ENCODE peak calls at places on chromosomes 3 and 15, in four cellular contexts. One of them, this sample, is unnamed.

GRCh38 chr3:29693863-29694262 is 413.0 kb downstream of the RBMS3 start:
- DNase-seq in HepG2: no peak
- DNase-seq in H1: no peak
- DNase-seq in K562: no peak
- DNase-seq in this sample: peak; percentile 7

GRCh38 chr3:54443572-54444161 is 321.3 kb downstream of the CACNA2D3 start:
- DNase-seq in H1: no peak
- DNase-seq in K562: no peak
- DNase-seq in HepG2: peak; percentile 82
- DNase-seq in this sample: no peak

GRCh38 chr3:4512895-4513616 is 19.9 kb downstream of the ITPR1 start:
- DNase-seq in HepG2: peak; percentile 95
- DNase-seq in K562: peak; percentile 70
- DNase-seq in H1: no peak
- DNase-seq in this sample: no peak

GRCh38 chr3:149816986-149817385 is 4.0 kb downstream of the RNF13 start:
- DNase-seq in H1: no peak
- DNase-seq in HepG2: no peak
- DNase-seq in K562: no peak
- DNase-seq in this sample: no peak

GRCh38 chr3:43087249-43087776 is 18.6 kb downstream of the POMGNT2 start:
- DNase-seq in H1: no peak
- DNase-seq in HepG2: no peak
- DNase-seq in K562: peak; percentile 30
- DNase-seq in this sample: no peak

GRCh38 chr15:78035319-78035718 is 42.2 kb downstream of the TBC1D2B start:
- DNase-seq in HepG2: no peak
- DNase-seq in K562: no peak
- DNase-seq in H1: no peak
- DNase-seq in this sample: no peak

GRCh38 chr15:43168192-43169107 is 16.8 kb upstream of the CCNDBP1 start:
- DNase-seq in H1: no peak
- DNase-seq in HepG2: no peak
- DNase-seq in K562: peak; percentile 30
- DNase-seq in this sample: no peak

GRCh38 chr15:70030851-70031645 is 66.7 kb downstream of the TLE3 start:
- DNase-seq in HepG2: no peak
- DNase-seq in K562: no peak
- DNase-seq in H1: no peak
- DNase-seq in this sample: no peak

GRCh38 chr3:135267487-135267886 is 472.4 kb downstream of the EPHB1 start:
- DNase-seq in H1: no peak
- DNase-seq in HepG2: no peak
- DNase-seq in K562: no peak
- DNase-seq in this sample: no peak

GRCh38 chr3:108035751-108036150 is 55.1 kb downstream of the CD47 start:
- DNase-seq in H1: no peak
- DNase-seq in K562: no peak
- DNase-seq in HepG2: no peak
- DNase-seq in this sample: no peak

GRCh38 chr15:93973287-93973686 is 258.1 kb upstream of the MCTP2 start:
- DNase-seq in K562: no peak
- DNase-seq in HepG2: no peak
- DNase-seq in H1: no peak
- DNase-seq in this sample: no peak

GRCh38 chr15:63870403-63871209 is 36.9 kb upstream of the HERC1 start:
- DNase-seq in K562: peak; percentile 63
- DNase-seq in H1: no peak
- DNase-seq in HepG2: peak; percentile 61
- DNase-seq in this sample: no peak

GRCh38 chr3:65605876-65606432 is 432.8 kb downstream of the MAGI1 start:
- DNase-seq in H1: no peak
- DNase-seq in K562: no peak
- DNase-seq in HepG2: no peak
- DNase-seq in this sample: no peak

GRCh38 chr15:52006702-52007340 is 12.2 kb upstream of the MAPK6 start:
- DNase-seq in HepG2: no peak
- DNase-seq in H1: no peak
- DNase-seq in K562: peak; percentile 39
- DNase-seq in this sample: no peak

GRCh38 chr3:172051310-172051956 is 12.1 kb downstream of the FNDC3B start:
- DNase-seq in HepG2: no peak
- DNase-seq in H1: no peak
- DNase-seq in K562: no peak
- DNase-seq in this sample: no peak

GRCh38 chr3:192170659-192171058 is 556.7 kb downstream of the FGF12 start:
- DNase-seq in HepG2: no peak
- DNase-seq in H1: no peak
- DNase-seq in K562: no peak
- DNase-seq in this sample: no peak

GRCh38 chr3:195352895-195353488 is 82.0 kb upstream of the XXYLT1 start:
- DNase-seq in H1: no peak
- DNase-seq in K562: peak; percentile 61
- DNase-seq in HepG2: peak; percentile 7
- DNase-seq in this sample: peak; percentile 77

GRCh38 chr3:23202921-23203650 is at the start of gene UBE2E2:
- DNase-seq in HepG2: no peak
- DNase-seq in H1: peak; percentile 84
- DNase-seq in K562: peak; percentile 76
- DNase-seq in this sample: no peak

GRCh38 chr3:39848365-39848764 is 39.0 kb downstream of the MYRIP start:
- DNase-seq in K562: no peak
- DNase-seq in H1: no peak
- DNase-seq in HepG2: no peak
- DNase-seq in this sample: no peak

GRCh38 chr15:95957854-95958253 is 372.6 kb upstream of the NR2F2 start:
- DNase-seq in HepG2: no peak
- DNase-seq in H1: no peak
- DNase-seq in K562: peak; percentile 52
- DNase-seq in this sample: no peak

GRCh38 chr3:42747581-42747980 is 25.5 kb downstream of the CCDC13 start:
- DNase-seq in HepG2: no peak
- DNase-seq in K562: no peak
- DNase-seq in H1: peak; percentile 11
- DNase-seq in this sample: no peak

GRCh38 chr3:58473275-58473674 is 18.6 kb upstream of the KCTD6 start:
- DNase-seq in H1: no peak
- DNase-seq in K562: no peak
- DNase-seq in HepG2: no peak
- DNase-seq in this sample: no peak

GRCh38 chr15:58241872-58242271 is 103.7 kb downstream of the AQP9 start:
- DNase-seq in H1: no peak
- DNase-seq in K562: peak; percentile 43
- DNase-seq in HepG2: no peak
- DNase-seq in this sample: no peak

GRCh38 chr15:69723404-69724097 is 270.9 kb downstream of the RPLP1 start:
- DNase-seq in H1: peak; percentile 48
- DNase-seq in HepG2: no peak
- DNase-seq in K562: no peak
- DNase-seq in this sample: no peak

GRCh38 chr15:63407612-63408011 is 26.0 kb upstream of the CA12 start:
- DNase-seq in HepG2: no peak
- DNase-seq in K562: no peak
- DNase-seq in H1: no peak
- DNase-seq in this sample: no peak

GRCh38 chr3:13484861-13485590 is 4.9 kb downstream of the HDAC11 start:
- DNase-seq in H1: no peak
- DNase-seq in K562: peak; percentile 98
- DNase-seq in HepG2: peak; percentile 80
- DNase-seq in this sample: peak; percentile 52

GRCh38 chr15:48433226-48433886 is 102.1 kb downstream of the DUT start:
- DNase-seq in H1: no peak
- DNase-seq in K562: no peak
- DNase-seq in HepG2: no peak
- DNase-seq in this sample: no peak

GRCh38 chr15:85430406-85431204 is 50.2 kb downstream of the AKAP13 start:
- DNase-seq in K562: no peak
- DNase-seq in H1: no peak
- DNase-seq in HepG2: no peak
- DNase-seq in this sample: no peak

GRCh38 chr15:90382305-90382704 is 5.7 kb upstream of the IQGAP1 start:
- DNase-seq in HepG2: no peak
- DNase-seq in H1: no peak
- DNase-seq in K562: no peak
- DNase-seq in this sample: no peak

GRCh38 chr15:90379263-90379662 is 8.8 kb upstream of the IQGAP1 start:
- DNase-seq in HepG2: no peak
- DNase-seq in H1: no peak
- DNase-seq in K562: peak; percentile 11
- DNase-seq in this sample: no peak

GRCh38 chr15:90381515-90381914 is 6.5 kb upstream of the IQGAP1 start:
- DNase-seq in K562: no peak
- DNase-seq in HepG2: no peak
- DNase-seq in H1: no peak
- DNase-seq in this sample: no peak

GRCh38 chr15:90375071-90375470 is 13.0 kb upstream of the IQGAP1 start:
- DNase-seq in HepG2: no peak
- DNase-seq in H1: no peak
- DNase-seq in K562: no peak
- DNase-seq in this sample: no peak

GRCh38 chr15:90376789-90377188 is 11.3 kb upstream of the IQGAP1 start:
- DNase-seq in H1: no peak
- DNase-seq in K562: no peak
- DNase-seq in HepG2: no peak
- DNase-seq in this sample: no peak
- TF ChIP-seq FOSL1 in H1: no peak
- TF ChIP-seq FOSL1 in K562: no peak
- TF ChIP-seq FOSL1 in HepG2: no peak
- TF ChIP-seq FOSL1 in this sample: no peak

GRCh38 chr3:181313379-181313778 is 323.8 kb upstream of the DNAJC19 start:
- DNase-seq in H1: no peak
- DNase-seq in HepG2: no peak
- DNase-seq in K562: no peak
- DNase-seq in this sample: no peak
- TF ChIP-seq FOSL1 in H1: no peak
- TF ChIP-seq FOSL1 in HepG2: no peak
- TF ChIP-seq FOSL1 in K562: no peak
- TF ChIP-seq FOSL1 in this sample: no peak

GRCh38 chr3:44924102-44925084 is 50.0 kb downstream of the TGM4 start:
- DNase-seq in HepG2: no peak
- DNase-seq in H1: no peak
- DNase-seq in K562: no peak
- DNase-seq in this sample: no peak
- TF ChIP-seq FOSL1 in HepG2: no peak
- TF ChIP-seq FOSL1 in H1: no peak
- TF ChIP-seq FOSL1 in K562: no peak
- TF ChIP-seq FOSL1 in this sample: no peak

DNA sequence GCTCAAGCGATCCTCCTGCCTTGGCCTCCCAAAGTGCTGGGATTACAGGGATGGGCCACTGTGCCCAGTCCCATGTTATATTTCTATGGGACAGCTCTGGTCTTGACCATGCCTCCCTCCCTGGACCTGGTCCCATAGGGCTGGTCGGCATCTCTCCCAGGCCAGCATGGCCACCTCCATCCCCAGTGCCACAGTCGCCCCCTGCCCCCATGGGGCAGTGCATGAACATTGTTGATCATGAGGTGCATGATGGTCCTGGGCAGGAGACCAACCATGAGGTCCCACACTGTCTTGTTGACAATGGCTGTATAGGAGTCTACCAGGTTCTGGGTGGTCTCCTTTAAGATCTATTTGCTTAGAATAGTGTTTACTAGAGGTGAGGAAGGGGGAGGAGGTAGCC is 6.5 kb downstream of the RPS17 start:
- DNase-seq in HepG2: no peak
- DNase-seq in H1: no peak
- DNase-seq in K562: no peak
- DNase-seq in this sample: no peak
- TF ChIP-seq FOSL1 in HepG2: no peak
- TF ChIP-seq FOSL1 in H1: no peak
- TF ChIP-seq FOSL1 in K562: no peak
- TF ChIP-seq FOSL1 in this sample: no peak

GRCh38 chr15:67504796-67505195 is 16.1 kb upstream of the C15orf61 start:
- DNase-seq in H1: no peak
- DNase-seq in K562: no peak
- DNase-seq in HepG2: no peak
- DNase-seq in this sample: no peak

GRCh38 chr15:67505675-67506572 is 15.0 kb upstream of the C15orf61 start:
- DNase-seq in K562: no peak
- DNase-seq in HepG2: no peak
- DNase-seq in H1: no peak
- DNase-seq in this sample: no peak

GRCh38 chr15:67501836-67502461 is 19.0 kb upstream of the C15orf61 start:
- DNase-seq in H1: no peak
- DNase-seq in HepG2: no peak
- DNase-seq in K562: no peak
- DNase-seq in this sample: no peak

GRCh38 chr15:67504061-67504460 is 16.9 kb upstream of the C15orf61 start:
- DNase-seq in K562: no peak
- DNase-seq in HepG2: no peak
- DNase-seq in H1: no peak
- DNase-seq in this sample: no peak

DNA sequence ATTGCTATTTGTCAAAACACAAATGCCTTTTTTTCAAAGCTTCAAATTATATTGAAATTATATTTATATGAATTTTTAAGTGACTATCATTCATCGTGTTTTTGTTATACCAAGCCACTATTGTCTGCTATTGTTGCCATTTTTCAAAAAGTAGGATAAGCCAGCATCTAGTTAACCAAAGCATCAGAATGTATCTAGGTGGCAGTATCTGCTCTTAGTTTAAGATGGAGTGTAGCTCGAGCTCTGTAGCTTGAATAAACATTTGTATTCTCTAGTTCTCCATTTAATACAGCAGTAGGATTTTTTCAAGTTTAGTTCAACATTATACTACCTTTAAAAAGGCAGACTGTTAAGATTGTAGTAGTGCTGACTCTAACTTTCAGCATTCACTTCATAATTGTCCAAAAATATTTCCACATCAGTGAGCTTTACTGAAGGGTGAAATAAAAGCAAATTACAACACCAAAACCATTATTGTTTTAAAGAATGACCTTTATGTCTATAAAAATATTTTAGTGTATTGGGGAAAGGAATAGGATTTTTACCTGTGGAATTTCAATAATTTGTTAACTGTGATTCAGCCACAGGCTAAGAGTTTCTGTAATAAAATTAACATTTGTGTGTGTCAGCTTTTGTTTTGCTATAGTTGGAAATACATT is 19.6 kb upstream of the C15orf61 start:
- DNase-seq in HepG2: peak; percentile 24
- DNase-seq in K562: peak; percentile 25
- DNase-seq in H1: no peak
- DNase-seq in this sample: no peak
- TF ChIP-seq FOSL1 in HepG2: no peak
- TF ChIP-seq FOSL1 in K562: no peak
- TF ChIP-seq FOSL1 in H1: no peak
- TF ChIP-seq FOSL1 in this sample: no peak